ENCODE peak calls at places on chromosomes 3 and 15, in five cellular contexts. One of them, this sample, is unnamed.

GRCh38 chr3:64291345-64291744 is 66.1 kb upstream of the PRICKLE2 start:
- DNase-seq in mammary epithelial cell: peak; percentile 93
- DNase-seq in lower lobe of right lung: no peak
- DNase-seq in astrocyte of the spinal cord: peak; percentile 83
- DNase-seq in spleen: no peak
- DNase-seq in this sample: peak; percentile 95

GRCh38 chr3:161016417-161017313 is 88.5 kb downstream of the B3GALNT1 start:
- DNase-seq in mammary epithelial cell: no peak
- DNase-seq in spleen: no peak
- DNase-seq in lower lobe of right lung: no peak
- DNase-seq in astrocyte of the spinal cord: no peak
- DNase-seq in this sample: no peak

GRCh38 chr3:131386429-131386926 is 4.9 kb downstream of the NUDT16 start:
- DNase-seq in lower lobe of right lung: peak; percentile 90
- DNase-seq in spleen: peak; percentile 88
- DNase-seq in mammary epithelial cell: no peak
- DNase-seq in astrocyte of the spinal cord: peak; percentile 21
- DNase-seq in this sample: no peak

GRCh38 chr3:112327371-112327951 is 5.5 kb upstream of the CD200 start:
- DNase-seq in lower lobe of right lung: no peak
- DNase-seq in mammary epithelial cell: peak; percentile 61
- DNase-seq in astrocyte of the spinal cord: peak; percentile 63
- DNase-seq in spleen: no peak
- DNase-seq in this sample: peak; percentile 70

GRCh38 chr3:70982700-70983140 is 600.8 kb downstream of the FOXP1 start:
- DNase-seq in astrocyte of the spinal cord: peak; percentile 93
- DNase-seq in spleen: no peak
- DNase-seq in lower lobe of right lung: no peak
- DNase-seq in mammary epithelial cell: peak; percentile 97
- DNase-seq in this sample: peak; percentile 95

GRCh38 chr15:59812185-59812870 is 123.2 kb upstream of the BNIP2 start:
- DNase-seq in lower lobe of right lung: no peak
- DNase-seq in spleen: no peak
- DNase-seq in mammary epithelial cell: no peak
- DNase-seq in astrocyte of the spinal cord: no peak
- DNase-seq in this sample: no peak

GRCh38 chr3:146139586-146140110 is 21.3 kb downstream of the PLOD2 start:
- DNase-seq in lower lobe of right lung: no peak
- DNase-seq in astrocyte of the spinal cord: no peak
- DNase-seq in mammary epithelial cell: no peak
- DNase-seq in spleen: no peak
- DNase-seq in this sample: no peak

GRCh38 chr3:190718691-190719090 is 143.8 kb downstream of the GMNC start:
- DNase-seq in lower lobe of right lung: no peak
- DNase-seq in astrocyte of the spinal cord: peak; percentile 84
- DNase-seq in mammary epithelial cell: peak; percentile 58
- DNase-seq in spleen: no peak
- DNase-seq in this sample: peak; percentile 47

GRCh38 chr3:119628816-119629445 is 31.2 kb downstream of the PLA1A start:
- DNase-seq in lower lobe of right lung: no peak
- DNase-seq in spleen: no peak
- DNase-seq in mammary epithelial cell: peak; percentile 14
- DNase-seq in astrocyte of the spinal cord: peak; percentile 29
- DNase-seq in this sample: no peak

GRCh38 chr15:68894208-68894607 is 36.1 kb upstream of the SPESP1 start:
- DNase-seq in spleen: no peak
- DNase-seq in mammary epithelial cell: no peak
- DNase-seq in lower lobe of right lung: no peak
- DNase-seq in astrocyte of the spinal cord: no peak
- DNase-seq in this sample: no peak

GRCh38 chr15:65902373-65902772 is 33.1 kb downstream of the RAB11A start:
- DNase-seq in spleen: peak; percentile 81
- DNase-seq in astrocyte of the spinal cord: no peak
- DNase-seq in mammary epithelial cell: peak; percentile 92
- DNase-seq in lower lobe of right lung: peak; percentile 78
- DNase-seq in this sample: peak; percentile 98

GRCh38 chr3:43998841-43999805 is 242.6 kb upstream of the TOPAZ1 start:
- DNase-seq in astrocyte of the spinal cord: peak; percentile 84
- DNase-seq in spleen: peak; percentile 82
- DNase-seq in mammary epithelial cell: peak; percentile 51
- DNase-seq in lower lobe of right lung: peak; percentile 55
- DNase-seq in this sample: peak; percentile 63

GRCh38 chr15:37483779-37484178 is 383.4 kb upstream of the MEIS2 start:
- DNase-seq in mammary epithelial cell: no peak
- DNase-seq in lower lobe of right lung: no peak
- DNase-seq in astrocyte of the spinal cord: no peak
- DNase-seq in spleen: no peak
- DNase-seq in this sample: no peak

GRCh38 chr3:50649451-50649931 is 25.2 kb upstream of the DOCK3 start:
- DNase-seq in spleen: no peak
- DNase-seq in mammary epithelial cell: no peak
- DNase-seq in astrocyte of the spinal cord: no peak
- DNase-seq in lower lobe of right lung: no peak
- DNase-seq in this sample: no peak

GRCh38 chr15:40976819-40977218 is 23.5 kb downstream of the CHAC1 start:
- DNase-seq in spleen: no peak
- DNase-seq in lower lobe of right lung: no peak
- DNase-seq in astrocyte of the spinal cord: no peak
- DNase-seq in mammary epithelial cell: no peak
- DNase-seq in this sample: no peak

GRCh38 chr3:149371001-149371722 is 6.3 kb downstream of the TM4SF1 start:
- DNase-seq in lower lobe of right lung: no peak
- DNase-seq in spleen: no peak
- DNase-seq in mammary epithelial cell: peak; percentile 79
- DNase-seq in astrocyte of the spinal cord: no peak
- DNase-seq in this sample: peak; percentile 78

GRCh38 chr3:32313723-32314473 is 75.4 kb downstream of the CMTM8 start:
- DNase-seq in lower lobe of right lung: no peak
- DNase-seq in astrocyte of the spinal cord: peak; percentile 53
- DNase-seq in spleen: no peak
- DNase-seq in mammary epithelial cell: peak; percentile 79
- DNase-seq in this sample: peak; percentile 68

GRCh38 chr3:162170581-162170980 is 674.0 kb downstream of the OTOL1 start:
- DNase-seq in astrocyte of the spinal cord: peak; percentile 18
- DNase-seq in spleen: no peak
- DNase-seq in lower lobe of right lung: no peak
- DNase-seq in mammary epithelial cell: no peak
- DNase-seq in this sample: no peak

GRCh38 chr3:176696816-176697215 is 500.5 kb downstream of the TBL1XR1 start:
- DNase-seq in lower lobe of right lung: no peak
- DNase-seq in spleen: no peak
- DNase-seq in mammary epithelial cell: no peak
- DNase-seq in astrocyte of the spinal cord: no peak
- DNase-seq in this sample: no peak

GRCh38 chr15:31352911-31353811 is 26.5 kb downstream of the KLF13 start:
- DNase-seq in spleen: peak; percentile 92
- DNase-seq in astrocyte of the spinal cord: peak; percentile 89
- DNase-seq in lower lobe of right lung: peak; percentile 80
- DNase-seq in mammary epithelial cell: no peak
- DNase-seq in this sample: no peak

GRCh38 chr15:50235794-50236193 is 29.7 kb downstream of the HDC start:
- DNase-seq in astrocyte of the spinal cord: no peak
- DNase-seq in spleen: no peak
- DNase-seq in mammary epithelial cell: no peak
- DNase-seq in lower lobe of right lung: no peak
- DNase-seq in this sample: no peak

GRCh38 chr3:131772278-131772893 is 262.4 kb downstream of the CPNE4 start:
- DNase-seq in astrocyte of the spinal cord: no peak
- DNase-seq in spleen: no peak
- DNase-seq in lower lobe of right lung: no peak
- DNase-seq in mammary epithelial cell: peak; percentile 13
- DNase-seq in this sample: no peak

GRCh38 chr3:182465301-182466185 is 327.8 kb upstream of the ATP11B start:
- DNase-seq in astrocyte of the spinal cord: no peak
- DNase-seq in mammary epithelial cell: no peak
- DNase-seq in lower lobe of right lung: no peak
- DNase-seq in spleen: no peak
- DNase-seq in this sample: no peak

GRCh38 chr3:173395412-173396181 is 1.9 kb upstream of the NLGN1 start:
- DNase-seq in astrocyte of the spinal cord: peak; percentile 92
- DNase-seq in spleen: peak; percentile 88
- DNase-seq in lower lobe of right lung: peak; percentile 90
- DNase-seq in mammary epithelial cell: peak; percentile 53
- DNase-seq in this sample: peak; percentile 76

GRCh38 chr15:97904196-97904572 is 56.3 kb upstream of the ARRDC4 start:
- DNase-seq in lower lobe of right lung: peak; percentile 76
- DNase-seq in astrocyte of the spinal cord: peak; percentile 42
- DNase-seq in spleen: peak; percentile 78
- DNase-seq in mammary epithelial cell: peak; percentile 67
- DNase-seq in this sample: peak; percentile 81

GRCh38 chr3:835096-835495 is 257.7 kb upstream of the CNTN6 start:
- DNase-seq in spleen: no peak
- DNase-seq in mammary epithelial cell: peak; percentile 40
- DNase-seq in lower lobe of right lung: no peak
- DNase-seq in astrocyte of the spinal cord: no peak
- DNase-seq in this sample: no peak

GRCh38 chr15:42068601-42069000 is 25.8 kb downstream of the PLA2G4D start:
- DNase-seq in astrocyte of the spinal cord: no peak
- DNase-seq in mammary epithelial cell: no peak
- DNase-seq in lower lobe of right lung: no peak
- DNase-seq in spleen: no peak
- DNase-seq in this sample: no peak

GRCh38 chr15:64163662-64164362 is 990 bp upstream of the PPIB start:
- DNase-seq in spleen: no peak
- DNase-seq in lower lobe of right lung: peak; percentile 75
- DNase-seq in mammary epithelial cell: peak; percentile 32
- DNase-seq in astrocyte of the spinal cord: no peak
- DNase-seq in this sample: peak; percentile 64

GRCh38 chr15:64164436-64164835 is 1.6 kb upstream of the PPIB start:
- DNase-seq in mammary epithelial cell: no peak
- DNase-seq in lower lobe of right lung: no peak
- DNase-seq in astrocyte of the spinal cord: no peak
- DNase-seq in spleen: no peak
- DNase-seq in this sample: no peak

GRCh38 chr15:64162869-64163661 is at the start of gene PPIB:
- DNase-seq in lower lobe of right lung: peak; percentile 99
- DNase-seq in spleen: peak; percentile 100
- DNase-seq in astrocyte of the spinal cord: peak; percentile 99
- DNase-seq in mammary epithelial cell: peak; percentile 98
- DNase-seq in this sample: peak; percentile 99

GRCh38 chr15:64162478-64162868 is 349 bp downstream of the PPIB start:
- DNase-seq in spleen: no peak
- DNase-seq in mammary epithelial cell: no peak
- DNase-seq in astrocyte of the spinal cord: no peak
- DNase-seq in lower lobe of right lung: no peak
- DNase-seq in this sample: no peak

DNA sequence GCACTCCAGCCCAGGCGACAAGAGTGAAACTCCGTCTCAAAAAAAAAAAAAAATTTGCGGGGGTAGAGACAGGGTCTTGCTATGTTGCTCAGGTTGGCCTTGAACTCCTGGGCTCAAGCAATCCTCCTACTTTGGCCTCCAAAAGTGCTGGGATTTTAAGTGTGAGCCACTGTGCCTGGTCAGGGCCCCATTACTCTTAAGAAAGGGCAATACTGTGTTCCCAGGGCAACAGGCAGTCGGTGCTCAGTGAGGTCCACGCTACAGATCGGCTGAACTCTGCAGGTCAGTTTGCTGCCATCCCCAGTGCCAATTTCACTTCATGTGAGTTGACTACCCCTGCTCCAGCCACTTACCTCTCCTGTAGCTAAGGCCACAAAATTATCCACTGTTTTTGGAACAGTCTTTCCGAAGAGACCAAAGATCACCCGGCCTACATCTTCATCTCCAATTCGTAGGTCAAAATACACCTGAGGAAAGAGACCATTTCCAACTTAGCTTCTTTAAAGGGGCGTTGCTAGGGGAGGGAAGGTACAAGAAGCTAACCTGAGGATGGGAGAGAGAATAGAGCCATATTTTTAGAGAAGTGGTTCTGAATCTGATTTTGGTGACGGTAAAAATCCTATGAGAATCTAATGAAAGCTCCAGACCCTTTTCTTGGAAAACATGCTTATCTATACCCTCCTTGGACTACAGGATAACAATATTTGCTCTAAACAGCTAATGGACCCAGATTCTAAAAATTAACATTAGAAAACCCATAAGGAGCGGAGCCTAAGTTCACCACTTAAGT is 939 bp downstream of the PPIB start:
- DNase-seq in mammary epithelial cell: no peak
- DNase-seq in astrocyte of the spinal cord: no peak
- DNase-seq in spleen: no peak
- DNase-seq in lower lobe of right lung: no peak
- DNase-seq in this sample: no peak
- H3K4me3 ChIP-seq in mammary epithelial cell: peak overlapping the region; percentile 95
- H3K4me3 ChIP-seq in astrocyte of the spinal cord: peak overlapping the region; percentile 95
- H3K4me3 ChIP-seq in spleen: peak overlapping the region; percentile 91
- H3K4me3 ChIP-seq in lower lobe of right lung: peak overlapping the region; percentile 95
- H3K4me3 ChIP-seq in this sample: peak overlapping the region; percentile 94

DNA sequence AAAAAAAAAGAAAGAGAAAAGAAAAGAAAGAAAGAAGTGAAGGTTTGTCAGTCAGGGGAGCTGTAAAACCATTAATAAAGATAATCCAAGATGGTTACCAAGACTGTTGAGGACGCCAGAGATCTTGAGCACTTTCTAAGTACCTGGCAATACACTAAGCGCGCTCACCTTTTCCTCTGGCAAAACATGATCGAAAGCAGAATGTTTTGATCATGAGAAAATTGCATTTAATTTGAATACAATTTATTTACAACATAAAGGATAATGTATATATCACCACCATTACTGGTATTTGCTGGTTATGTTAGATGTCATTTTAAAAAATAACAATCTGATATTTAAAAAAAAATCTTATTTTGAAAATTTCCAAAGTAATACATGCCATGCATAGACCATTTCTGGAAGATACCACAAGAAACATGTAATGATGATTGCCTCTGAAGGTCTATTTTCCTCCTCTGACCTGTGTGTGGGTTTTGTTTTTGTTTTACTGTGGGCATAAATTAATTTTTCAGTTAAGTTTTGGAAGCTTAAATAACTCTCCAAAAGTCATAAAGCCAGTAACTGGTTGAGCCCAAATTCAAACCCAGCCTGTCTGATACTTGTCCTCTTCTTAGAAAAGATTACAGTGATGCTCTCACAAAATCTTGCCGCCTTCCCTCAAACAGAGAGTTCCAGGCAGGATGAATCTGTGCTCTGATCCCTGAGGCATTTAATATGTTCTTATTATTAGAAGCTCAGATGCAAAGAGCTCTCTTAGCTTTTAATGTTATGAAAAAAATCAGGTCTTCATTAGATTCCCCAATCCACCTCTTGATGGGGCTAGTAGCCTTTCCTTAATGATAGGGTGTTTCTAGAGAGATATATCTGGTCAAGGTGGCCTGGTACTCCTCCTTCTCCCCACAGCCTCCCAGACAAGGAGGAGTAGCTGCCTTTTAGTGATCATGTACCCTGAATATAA is 2.0 kb downstream of the B2M start:
- DNase-seq in astrocyte of the spinal cord: peak; percentile 46
- DNase-seq in lower lobe of right lung: no peak
- DNase-seq in mammary epithelial cell: peak; percentile 32
- DNase-seq in spleen: no peak
- DNase-seq in this sample: peak; percentile 46
- TF ChIP-seq CTCF in astrocyte of the spinal cord: peak; percentile 25
- TF ChIP-seq CTCF in lower lobe of right lung: peak; percentile 13
- TF ChIP-seq CTCF in mammary epithelial cell: peak; percentile 40
- TF ChIP-seq CTCF in spleen: peak; percentile 13
- TF ChIP-seq CTCF in this sample: peak; percentile 22

GRCh38 chr3:20666091-20666490 is 480.1 kb upstream of the SGO1 start:
- DNase-seq in astrocyte of the spinal cord: no peak
- DNase-seq in spleen: no peak
- DNase-seq in lower lobe of right lung: no peak
- DNase-seq in mammary epithelial cell: no peak
- DNase-seq in this sample: no peak
- H3K4me3 ChIP-seq in astrocyte of the spinal cord: no peak overlapping the region
- H3K4me3 ChIP-seq in spleen: no peak overlapping the region
- H3K4me3 ChIP-seq in lower lobe of right lung: no peak overlapping the region
- H3K4me3 ChIP-seq in mammary epithelial cell: no peak overlapping the region
- H3K4me3 ChIP-seq in this sample: no peak overlapping the region

GRCh38 chr3:185199671-185200070 is 46.8 kb upstream of the C3orf70 start:
- DNase-seq in spleen: no peak
- DNase-seq in lower lobe of right lung: no peak
- DNase-seq in mammary epithelial cell: no peak
- DNase-seq in astrocyte of the spinal cord: no peak
- DNase-seq in this sample: no peak
- TF ChIP-seq CTCF in spleen: no peak
- TF ChIP-seq CTCF in lower lobe of right lung: no peak
- TF ChIP-seq CTCF in mammary epithelial cell: no peak
- TF ChIP-seq CTCF in astrocyte of the spinal cord: no peak
- TF ChIP-seq CTCF in this sample: no peak

This sample was measured in epithelial cell of esophagus.